ENCODE peak calls at places on chromosomes 7 and 10, in ten cellular contexts. One of them, this sample, is unnamed.

GRCh38 chr10:100997364-100998182 is 2.0 kb upstream of the LZTS2 start:
- DNase-seq in Calu3: peak
- DNase-seq in GM10248: peak
- DNase-seq in body of pancreas: peak
- DNase-seq in ascending aorta: peak
- DNase-seq in HFFc6: peak
- DNase-seq in NB4: peak
- DNase-seq in stomach: peak
- DNase-seq in activated CD8-positive, alpha-beta T cell treated with anti-CD3 and anti-CD28 coated beads for 36 hours: peak
- DNase-seq in tibial nerve: peak
- DNase-seq in this sample: peak

GRCh38 chr10:14652816-14653215 is 121.9 kb downstream of the FAM107B start:
- DNase-seq in NB4: no peak
- DNase-seq in body of pancreas: no peak
- DNase-seq in Calu3: no peak
- DNase-seq in stomach: no peak
- DNase-seq in GM10248: no peak
- DNase-seq in ascending aorta: no peak
- DNase-seq in activated CD8-positive, alpha-beta T cell treated with anti-CD3 and anti-CD28 coated beads for 36 hours: no peak
- DNase-seq in HFFc6: no peak
- DNase-seq in tibial nerve: no peak
- DNase-seq in this sample: no peak

GRCh38 chr10:3251172-3251571 is 78.6 kb upstream of the PITRM1 start:
- DNase-seq in GM10248: no peak
- DNase-seq in tibial nerve: no peak
- DNase-seq in Calu3: no peak
- DNase-seq in stomach: no peak
- DNase-seq in body of pancreas: no peak
- DNase-seq in HFFc6: no peak
- DNase-seq in NB4: peak
- DNase-seq in activated CD8-positive, alpha-beta T cell treated with anti-CD3 and anti-CD28 coated beads for 36 hours: no peak
- DNase-seq in ascending aorta: no peak
- DNase-seq in this sample: no peak

GRCh38 chr10:52004342-52004949 is 305.1 kb upstream of the CSTF2T start:
- DNase-seq in activated CD8-positive, alpha-beta T cell treated with anti-CD3 and anti-CD28 coated beads for 36 hours: no peak
- DNase-seq in HFFc6: peak
- DNase-seq in ascending aorta: no peak
- DNase-seq in GM10248: peak
- DNase-seq in Calu3: peak
- DNase-seq in NB4: peak
- DNase-seq in stomach: no peak
- DNase-seq in body of pancreas: no peak
- DNase-seq in tibial nerve: no peak
- DNase-seq in this sample: no peak

GRCh38 chr7:114150704-114151103 is 231.9 kb upstream of the PPP1R3A start:
- DNase-seq in Calu3: no peak
- DNase-seq in activated CD8-positive, alpha-beta T cell treated with anti-CD3 and anti-CD28 coated beads for 36 hours: no peak
- DNase-seq in stomach: no peak
- DNase-seq in tibial nerve: no peak
- DNase-seq in ascending aorta: no peak
- DNase-seq in GM10248: no peak
- DNase-seq in body of pancreas: no peak
- DNase-seq in HFFc6: no peak
- DNase-seq in NB4: no peak
- DNase-seq in this sample: no peak

GRCh38 chr7:2884161-2884560 is 40.1 kb upstream of the GNA12 start:
- DNase-seq in HFFc6: no peak
- DNase-seq in tibial nerve: no peak
- DNase-seq in body of pancreas: no peak
- DNase-seq in activated CD8-positive, alpha-beta T cell treated with anti-CD3 and anti-CD28 coated beads for 36 hours: no peak
- DNase-seq in stomach: no peak
- DNase-seq in Calu3: no peak
- DNase-seq in ascending aorta: no peak
- DNase-seq in NB4: no peak
- DNase-seq in GM10248: no peak
- DNase-seq in this sample: no peak

GRCh38 chr7:2613926-2614613 is 17.7 kb upstream of the TTYH3 start:
- DNase-seq in GM10248: no peak
- DNase-seq in HFFc6: no peak
- DNase-seq in activated CD8-positive, alpha-beta T cell treated with anti-CD3 and anti-CD28 coated beads for 36 hours: no peak
- DNase-seq in stomach: no peak
- DNase-seq in NB4: peak
- DNase-seq in body of pancreas: peak
- DNase-seq in tibial nerve: no peak
- DNase-seq in ascending aorta: peak
- DNase-seq in Calu3: no peak
- DNase-seq in this sample: no peak

GRCh38 chr10:21427804-21428481 is 97.5 kb downstream of the SKIDA1 start:
- DNase-seq in tibial nerve: no peak
- DNase-seq in activated CD8-positive, alpha-beta T cell treated with anti-CD3 and anti-CD28 coated beads for 36 hours: peak
- DNase-seq in ascending aorta: no peak
- DNase-seq in HFFc6: peak
- DNase-seq in body of pancreas: no peak
- DNase-seq in Calu3: no peak
- DNase-seq in GM10248: peak
- DNase-seq in NB4: peak
- DNase-seq in stomach: no peak
- DNase-seq in this sample: no peak

DNA sequence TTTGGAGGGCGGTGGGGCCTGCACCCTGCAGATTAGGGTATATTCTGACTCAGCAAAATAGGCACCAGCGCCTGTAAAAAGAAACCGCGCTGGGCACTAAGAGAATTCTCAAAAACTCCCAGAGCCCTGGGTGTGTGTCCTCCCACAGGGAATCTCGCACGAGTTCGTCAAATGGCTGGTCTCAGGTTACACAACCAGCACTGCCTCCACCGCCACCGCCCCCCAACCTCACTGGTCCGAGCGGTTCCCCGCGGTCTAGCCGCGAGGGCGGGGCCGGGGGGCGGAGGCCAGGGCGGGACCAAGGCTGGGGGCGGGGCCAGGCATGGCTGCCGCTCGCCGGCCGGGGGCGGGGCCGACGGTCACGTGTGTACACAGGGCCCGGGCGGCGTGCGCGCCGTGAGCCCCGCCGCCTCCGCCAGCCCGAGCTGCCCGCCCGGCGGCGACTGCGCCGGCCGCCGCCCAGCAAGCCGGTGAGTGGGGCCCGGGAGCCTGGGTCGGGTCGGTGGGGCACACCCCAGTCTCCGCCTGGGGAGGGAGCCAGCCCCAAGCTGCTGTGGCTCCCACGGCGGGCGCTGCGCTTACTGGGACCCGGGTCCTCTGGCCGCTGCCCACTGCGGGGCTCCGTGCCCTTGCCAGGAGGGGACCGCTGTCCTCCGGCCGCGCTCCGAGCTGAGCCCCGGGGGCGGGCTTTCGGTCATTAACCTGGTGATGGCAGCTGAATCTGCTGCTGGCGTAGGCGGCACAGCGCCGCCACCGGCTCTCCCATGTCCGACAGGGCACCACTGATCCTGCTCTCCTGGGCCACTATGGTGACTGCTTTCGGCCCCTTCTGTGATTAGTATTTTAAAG is at the start of gene GPR146:
- DNase-seq in stomach: peak
- DNase-seq in HFFc6: peak
- DNase-seq in ascending aorta: peak
- DNase-seq in activated CD8-positive, alpha-beta T cell treated with anti-CD3 and anti-CD28 coated beads for 36 hours: peak
- DNase-seq in GM10248: peak
- DNase-seq in NB4: peak
- DNase-seq in Calu3: peak
- DNase-seq in tibial nerve: peak
- DNase-seq in body of pancreas: peak
- DNase-seq in this sample: peak
- TF ChIP-seq CTCF in stomach: no peak
- TF ChIP-seq CTCF in HFFc6: peak
- TF ChIP-seq CTCF in ascending aorta: peak
- TF ChIP-seq CTCF in activated CD8-positive, alpha-beta T cell treated with anti-CD3 and anti-CD28 coated beads for 36 hours: peak
- TF ChIP-seq CTCF in GM10248: peak
- TF ChIP-seq CTCF in NB4: peak
- TF ChIP-seq CTCF in Calu3: peak
- TF ChIP-seq CTCF in tibial nerve: peak
- TF ChIP-seq CTCF in body of pancreas: peak
- TF ChIP-seq CTCF in this sample: peak

GRCh38 chr7:101127460-101128039 is 646 bp downstream of the SERPINE1 start:
- DNase-seq in tibial nerve: no peak
- DNase-seq in activated CD8-positive, alpha-beta T cell treated with anti-CD3 and anti-CD28 coated beads for 36 hours: no peak
- DNase-seq in HFFc6: no peak
- DNase-seq in NB4: no peak
- DNase-seq in stomach: no peak
- DNase-seq in GM10248: no peak
- DNase-seq in body of pancreas: no peak
- DNase-seq in Calu3: no peak
- DNase-seq in ascending aorta: no peak
- DNase-seq in this sample: no peak

GRCh38 chr7:101125989-101126650 is 784 bp upstream of the SERPINE1 start:
- DNase-seq in stomach: peak
- DNase-seq in HFFc6: peak
- DNase-seq in body of pancreas: peak
- DNase-seq in GM10248: peak
- DNase-seq in activated CD8-positive, alpha-beta T cell treated with anti-CD3 and anti-CD28 coated beads for 36 hours: peak
- DNase-seq in ascending aorta: peak
- DNase-seq in NB4: peak
- DNase-seq in Calu3: no peak
- DNase-seq in tibial nerve: peak
- DNase-seq in this sample: no peak

GRCh38 chr7:101124376-101125056 is 2.4 kb upstream of the SERPINE1 start:
- DNase-seq in activated CD8-positive, alpha-beta T cell treated with anti-CD3 and anti-CD28 coated beads for 36 hours: no peak
- DNase-seq in ascending aorta: no peak
- DNase-seq in NB4: peak
- DNase-seq in body of pancreas: no peak
- DNase-seq in Calu3: no peak
- DNase-seq in GM10248: no peak
- DNase-seq in stomach: no peak
- DNase-seq in HFFc6: peak
- DNase-seq in tibial nerve: no peak
- DNase-seq in this sample: no peak

GRCh38 chr7:101128040-101128834 is 1.3 kb downstream of the SERPINE1 start:
- DNase-seq in activated CD8-positive, alpha-beta T cell treated with anti-CD3 and anti-CD28 coated beads for 36 hours: no peak
- DNase-seq in stomach: no peak
- DNase-seq in body of pancreas: no peak
- DNase-seq in GM10248: no peak
- DNase-seq in NB4: no peak
- DNase-seq in HFFc6: peak
- DNase-seq in Calu3: no peak
- DNase-seq in tibial nerve: no peak
- DNase-seq in ascending aorta: peak
- DNase-seq in this sample: no peak

GRCh38 chr7:101126651-101127459 is at the start of gene SERPINE1:
- DNase-seq in stomach: peak
- DNase-seq in HFFc6: peak
- DNase-seq in ascending aorta: peak
- DNase-seq in GM10248: peak
- DNase-seq in Calu3: no peak
- DNase-seq in NB4: peak
- DNase-seq in tibial nerve: peak
- DNase-seq in body of pancreas: peak
- DNase-seq in activated CD8-positive, alpha-beta T cell treated with anti-CD3 and anti-CD28 coated beads for 36 hours: peak
- DNase-seq in this sample: no peak
- TF ChIP-seq CTCF in stomach: no peak
- TF ChIP-seq CTCF in HFFc6: peak
- TF ChIP-seq CTCF in ascending aorta: peak
- TF ChIP-seq CTCF in GM10248: no peak
- TF ChIP-seq CTCF in Calu3: no peak
- TF ChIP-seq CTCF in NB4: peak
- TF ChIP-seq CTCF in tibial nerve: peak
- TF ChIP-seq CTCF in body of pancreas: no peak
- TF ChIP-seq CTCF in activated CD8-positive, alpha-beta T cell treated with anti-CD3 and anti-CD28 coated beads for 36 hours: peak
- TF ChIP-seq CTCF in this sample: no peak

GRCh38 chr7:97018126-97018601 is 6.5 kb downstream of the DLX5 start:
- DNase-seq in activated CD8-positive, alpha-beta T cell treated with anti-CD3 and anti-CD28 coated beads for 36 hours: no peak
- DNase-seq in tibial nerve: no peak
- DNase-seq in GM10248: no peak
- DNase-seq in NB4: no peak
- DNase-seq in stomach: no peak
- DNase-seq in HFFc6: no peak
- DNase-seq in body of pancreas: no peak
- DNase-seq in ascending aorta: no peak
- DNase-seq in Calu3: no peak
- DNase-seq in this sample: no peak

GRCh38 chr7:97017197-97018125 is 7.2 kb downstream of the DLX5 start:
- DNase-seq in GM10248: no peak
- DNase-seq in body of pancreas: no peak
- DNase-seq in HFFc6: no peak
- DNase-seq in activated CD8-positive, alpha-beta T cell treated with anti-CD3 and anti-CD28 coated beads for 36 hours: no peak
- DNase-seq in tibial nerve: no peak
- DNase-seq in ascending aorta: no peak
- DNase-seq in stomach: no peak
- DNase-seq in NB4: no peak
- DNase-seq in Calu3: no peak
- DNase-seq in this sample: no peak

GRCh38 chr7:97015279-97015678 is 9.4 kb downstream of the DLX5 start:
- DNase-seq in HFFc6: no peak
- DNase-seq in Calu3: no peak
- DNase-seq in NB4: no peak
- DNase-seq in stomach: no peak
- DNase-seq in activated CD8-positive, alpha-beta T cell treated with anti-CD3 and anti-CD28 coated beads for 36 hours: no peak
- DNase-seq in GM10248: no peak
- DNase-seq in body of pancreas: no peak
- DNase-seq in ascending aorta: no peak
- DNase-seq in tibial nerve: no peak
- DNase-seq in this sample: no peak

GRCh38 chr7:97015787-97016391 is 8.7 kb downstream of the DLX5 start:
- DNase-seq in body of pancreas: no peak
- DNase-seq in activated CD8-positive, alpha-beta T cell treated with anti-CD3 and anti-CD28 coated beads for 36 hours: no peak
- DNase-seq in stomach: no peak
- DNase-seq in ascending aorta: no peak
- DNase-seq in Calu3: no peak
- DNase-seq in HFFc6: no peak
- DNase-seq in tibial nerve: no peak
- DNase-seq in GM10248: no peak
- DNase-seq in NB4: no peak
- DNase-seq in this sample: no peak

DNA sequence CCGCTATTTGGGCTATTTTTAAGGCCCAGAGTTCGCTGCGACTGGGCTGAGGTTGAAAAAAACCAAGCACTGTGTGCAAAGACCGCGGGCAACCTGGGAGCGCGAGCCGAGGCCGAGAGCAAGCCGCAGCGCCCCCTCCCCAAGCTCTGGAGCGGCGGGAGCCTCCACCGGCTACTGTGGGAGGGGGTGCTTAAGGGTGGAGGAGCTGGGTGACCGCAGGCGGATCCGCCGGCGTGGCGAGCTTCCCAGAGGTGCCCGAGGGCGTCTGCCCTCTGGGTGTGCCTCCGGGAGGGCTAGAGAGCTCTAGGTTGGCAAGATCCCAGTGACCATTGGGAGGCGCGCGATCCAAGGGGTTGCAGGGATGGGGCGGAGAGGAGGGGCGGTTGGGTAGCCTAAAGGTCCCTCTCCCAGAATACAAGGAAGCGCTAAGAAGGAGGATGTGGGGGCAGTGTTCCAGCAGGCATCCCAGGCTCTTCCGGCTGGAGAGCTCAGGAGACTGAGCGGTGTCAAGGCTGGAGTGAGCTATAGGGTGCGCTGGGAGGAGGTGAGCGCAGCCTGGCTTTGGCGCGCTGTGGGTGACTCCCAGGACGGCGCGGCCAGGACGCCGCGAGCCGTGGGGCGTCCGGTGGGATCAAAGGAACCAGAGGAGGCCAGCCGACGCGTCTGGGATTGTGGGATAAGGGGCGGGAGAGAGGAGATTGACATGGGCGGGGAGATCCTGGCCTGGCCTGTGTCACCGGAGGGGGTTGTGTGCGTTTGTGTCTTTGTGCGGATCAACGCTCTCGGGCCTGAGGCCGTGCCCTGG is 8.0 kb downstream of the DLX5 start:
- DNase-seq in HFFc6: no peak
- DNase-seq in NB4: no peak
- DNase-seq in Calu3: no peak
- DNase-seq in GM10248: no peak
- DNase-seq in activated CD8-positive, alpha-beta T cell treated with anti-CD3 and anti-CD28 coated beads for 36 hours: no peak
- DNase-seq in ascending aorta: no peak
- DNase-seq in tibial nerve: no peak
- DNase-seq in stomach: no peak
- DNase-seq in body of pancreas: no peak
- DNase-seq in this sample: no peak
- TF ChIP-seq CTCF in HFFc6: no peak
- TF ChIP-seq CTCF in NB4: no peak
- TF ChIP-seq CTCF in Calu3: no peak
- TF ChIP-seq CTCF in GM10248: no peak
- TF ChIP-seq CTCF in activated CD8-positive, alpha-beta T cell treated with anti-CD3 and anti-CD28 coated beads for 36 hours: no peak
- TF ChIP-seq CTCF in ascending aorta: no peak
- TF ChIP-seq CTCF in tibial nerve: no peak
- TF ChIP-seq CTCF in stomach: no peak
- TF ChIP-seq CTCF in body of pancreas: no peak
- TF ChIP-seq CTCF in this sample: peak

DNA sequence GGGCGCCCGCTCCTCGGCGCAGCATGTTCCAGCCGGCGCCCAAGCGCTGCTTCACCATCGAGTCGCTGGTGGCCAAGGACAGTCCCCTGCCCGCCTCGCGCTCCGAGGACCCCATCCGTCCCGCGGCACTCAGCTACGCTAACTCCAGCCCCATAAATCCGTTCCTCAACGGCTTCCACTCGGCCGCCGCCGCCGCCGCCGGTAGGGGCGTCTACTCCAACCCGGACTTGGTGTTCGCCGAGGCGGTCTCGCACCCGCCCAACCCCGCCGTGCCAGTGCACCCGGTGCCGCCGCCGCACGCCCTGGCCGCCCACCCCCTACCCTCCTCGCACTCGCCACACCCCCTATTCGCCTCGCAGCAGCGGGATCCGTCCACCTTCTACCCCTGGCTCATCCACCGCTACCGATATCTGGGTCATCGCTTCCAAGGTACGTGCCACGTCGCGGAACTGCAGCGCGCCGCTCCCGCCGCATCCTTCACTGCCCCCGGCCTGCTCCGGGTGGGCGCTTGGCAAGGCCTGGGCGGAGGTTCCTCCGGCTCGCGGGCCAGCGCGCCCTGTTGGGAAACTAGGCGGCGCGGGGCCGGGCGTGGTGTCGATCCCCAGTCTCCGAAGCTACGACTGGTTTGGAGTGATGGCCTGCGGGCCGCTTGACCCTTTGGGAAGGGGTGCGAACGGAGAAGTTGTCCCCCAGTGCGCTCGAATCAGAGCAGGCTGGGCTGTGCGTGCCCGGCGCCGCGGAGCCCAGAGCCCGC is 876 bp downstream of the EMX2 start:
- DNase-seq in GM10248: peak
- DNase-seq in NB4: no peak
- DNase-seq in Calu3: peak
- DNase-seq in activated CD8-positive, alpha-beta T cell treated with anti-CD3 and anti-CD28 coated beads for 36 hours: peak
- DNase-seq in stomach: no peak
- DNase-seq in ascending aorta: peak
- DNase-seq in tibial nerve: no peak
- DNase-seq in HFFc6: no peak
- DNase-seq in body of pancreas: no peak
- DNase-seq in this sample: no peak
- TF ChIP-seq CTCF in GM10248: no peak
- TF ChIP-seq CTCF in NB4: no peak
- TF ChIP-seq CTCF in Calu3: no peak
- TF ChIP-seq CTCF in activated CD8-positive, alpha-beta T cell treated with anti-CD3 and anti-CD28 coated beads for 36 hours: no peak
- TF ChIP-seq CTCF in stomach: no peak
- TF ChIP-seq CTCF in ascending aorta: no peak
- TF ChIP-seq CTCF in tibial nerve: no peak
- TF ChIP-seq CTCF in HFFc6: no peak
- TF ChIP-seq CTCF in body of pancreas: no peak
- TF ChIP-seq CTCF in this sample: peak

This sample was measured in D721Med.